ENCODE peak calls at places on chromosomes 6 and 20, in four cellular contexts. P is Jurkat, Clone E6-1; F is M059J; K is activated gamma-delta T cell treated with Interleukin-2 at 50 U/mL for 16 hours. N is an unnamed sample.

GRCh38 chr6:132279592-132280139 is 121.6 kb downstream of the MOXD1 start:
- DNase-seq in P (peak), F (peak), K (peak), N (peak)

GRCh38 chr6:149049230-149049629 is 268.3 kb upstream of the TAB2 start:
- DNase-seq in P (no peak), F (peak), K (no peak), N (no peak)

GRCh38 chr6:17280552-17281090 is 540 bp upstream of the RBM24 start:
- DNase-seq in P (no peak), F (no peak), K (no peak), N (peak)

GRCh38 chr6:26065952-26066380 is 21.3 kb upstream of the HFE start:
- DNase-seq in P (peak), F (peak), K (peak), N (no peak)

GRCh38 chr6:75748743-75749538 is at the start of gene MYO6:
- DNase-seq in P (no peak), F (peak), K (peak), N (peak)

GRCh38 chr6:4819706-4820283 is 43.6 kb downstream of the CDYL start:
- DNase-seq in P (no peak), F (peak), K (no peak), N (no peak)

GRCh38 chr6:161269310-161269709 is 4.6 kb downstream of the AGPAT4 start:
- DNase-seq in P (no peak), F (no peak), K (no peak), N (no peak)

GRCh38 chr6:158370805-158371204 is 58.5 kb downstream of the TULP4 start:
- DNase-seq in P (no peak), F (no peak), K (no peak), N (no peak)

GRCh38 chr6:52352239-52353008 is 9.5 kb upstream of the PAQR8 start:
- DNase-seq in P (no peak), F (peak), K (no peak), N (no peak)

GRCh38 chr20:47659904-47660601 is 125.2 kb downstream of the SULF2 start:
- DNase-seq in P (no peak), F (no peak), K (no peak), N (no peak)

GRCh38 chr6:109944448-109944847 is 33.7 kb upstream of the GPR6 start:
- DNase-seq in P (no peak), F (peak), K (no peak), N (no peak)

GRCh38 chr6:15280023-15280422 is 34.2 kb downstream of the JARID2 start:
- DNase-seq in P (no peak), F (no peak), K (no peak), N (no peak)

GRCh38 chr6:145735356-145736165 is at the start of gene EPM2A:
- DNase-seq in P (peak), F (peak), K (peak), N (peak)

GRCh38 chr6:75421316-75422023 is 72.1 kb downstream of the FILIP1 start:
- DNase-seq in P (no peak), F (no peak), K (no peak), N (no peak)

GRCh38 chr6:168243812-168244376 is 75.7 kb downstream of the DACT2 start:
- DNase-seq in P (no peak), F (no peak), K (no peak), N (peak)

GRCh38 chr6:20538131-20538662 is 3.9 kb downstream of the CDKAL1 start:
- DNase-seq in P (no peak), F (no peak), K (no peak), N (no peak)

GRCh38 chr20:13121840-13122515 is 99.1 kb upstream of the ISM1 start:
- DNase-seq in P (no peak), F (no peak), K (no peak), N (no peak)

GRCh38 chr6:40966860-40967259 is 72.2 kb downstream of the UNC5CL start:
- DNase-seq in P (no peak), F (no peak), K (no peak), N (no peak)

GRCh38 chr20:40551125-40551530 is 137.9 kb downstream of the MAFB start:
- DNase-seq in P (no peak), F (peak), K (no peak), N (no peak)

GRCh38 chr20:63686492-63687321 is 9.7 kb upstream of the TNFRSF6B start:
- DNase-seq in P (no peak), F (peak), K (no peak), N (peak)

GRCh38 chr20:38150595-38151170 is 14.4 kb downstream of the TGM2 start:
- DNase-seq in P (no peak), F (no peak), K (no peak), N (no peak)

GRCh38 chr6:12939314-12939713 is 222.7 kb downstream of the PHACTR1 start:
- DNase-seq in P (no peak), F (no peak), K (no peak), N (no peak)

GRCh38 chr20:64211874-64212658 is 43.5 kb upstream of the PCMTD2 start:
- DNase-seq in P (no peak), F (no peak), K (no peak), N (no peak)

GRCh38 chr6:125804264-125804663 is 13.5 kb downstream of the NCOA7 start:
- DNase-seq in P (no peak), F (no peak), K (peak), N (no peak)

GRCh38 chr20:43528258-43528875 is 20.9 kb downstream of the L3MBTL1 start:
- DNase-seq in P (no peak), F (no peak), K (no peak), N (peak)

GRCh38 chr6:32885698-32886286 is 31.8 kb downstream of the PSMB9 start:
- DNase-seq in P (peak), F (peak), K (no peak), N (no peak)

GRCh38 chr6:36222924-36223323 is 26.4 kb downstream of the BRPF3 start:
- DNase-seq in P (no peak), F (no peak), K (no peak), N (no peak)

GRCh38 chr6:68008445-68008844 is 626.6 kb upstream of the ADGRB3 start:
- DNase-seq in P (no peak), F (peak), K (no peak), N (no peak)

GRCh38 chr6:115675443-115675842 is 385.2 kb downstream of the FRK start:
- DNase-seq in P (no peak), F (no peak), K (no peak), N (no peak)

GRCh38 chr6:134170844-134171243 is 118.4 kb upstream of the SLC2A12 start:
- DNase-seq in P (no peak), F (peak), K (no peak), N (no peak)